ENCODE peak calls at places on chromosomes 3 and 15, in five cellular contexts. O is Panc1, S is neural crest cell, A is GM23338, M is GM12865. T is an unnamed sample.

GRCh38 chr15:75663931-75664421 is 16.3 kb downstream of the SNX33 start:
- DNase-seq in O (no peak), S (no peak), A (no peak), M (no peak), T (no peak)

GRCh38 chr15:90212221-90213079 is 11.3 kb downstream of the SEMA4B start:
- DNase-seq in O (no peak), S (no peak), A (no peak), M (no peak), T (no peak)

GRCh38 chr3:127820871-127821853 is 1.2 kb downstream of the MGLL start:
- DNase-seq in O (no peak), S (no peak), A (no peak), M (peak), T (peak)

GRCh38 chr15:32112101-32112500 is 81.8 kb downstream of the CHRNA7 start:
- DNase-seq in O (no peak), S (no peak), A (no peak), M (no peak), T (no peak)

GRCh38 chr3:12536423-12536822 is 8.9 kb downstream of the MKRN2OS start:
- DNase-seq in O (no peak), S (no peak), A (no peak), M (no peak), T (peak)

GRCh38 chr15:33188654-33189257 is 5.8 kb downstream of the FMN1 start:
- DNase-seq in O (no peak), S (no peak), A (no peak), M (peak), T (no peak)

GRCh38 chr15:60614862-60615771 is 136.2 kb upstream of the ICE2 start:
- DNase-seq in O (no peak), S (no peak), A (peak), M (no peak), T (no peak)

GRCh38 chr15:72970965-72971746 is 81.1 kb upstream of the NEO1 start:
- DNase-seq in O (no peak), S (no peak), A (no peak), M (no peak), T (peak)

GRCh38 chr15:77744398-77744797 is 111.7 kb upstream of the LINGO1 start:
- DNase-seq in O (no peak), S (no peak), A (no peak), M (no peak), T (no peak)

GRCh38 chr3:101217458-101217849 is 102.9 kb downstream of the IMPG2 start:
- DNase-seq in O (no peak), S (no peak), A (no peak), M (no peak), T (no peak)

GRCh38 chr3:129526121-129526900 is 2.1 kb upstream of the RHO start:
- DNase-seq in O (no peak), S (no peak), A (no peak), M (peak), T (no peak)

GRCh38 chr3:157436583-157437300 is at the start of gene PTX3:
- DNase-seq in O (no peak), S (peak), A (peak), M (no peak), T (peak)

DNA sequence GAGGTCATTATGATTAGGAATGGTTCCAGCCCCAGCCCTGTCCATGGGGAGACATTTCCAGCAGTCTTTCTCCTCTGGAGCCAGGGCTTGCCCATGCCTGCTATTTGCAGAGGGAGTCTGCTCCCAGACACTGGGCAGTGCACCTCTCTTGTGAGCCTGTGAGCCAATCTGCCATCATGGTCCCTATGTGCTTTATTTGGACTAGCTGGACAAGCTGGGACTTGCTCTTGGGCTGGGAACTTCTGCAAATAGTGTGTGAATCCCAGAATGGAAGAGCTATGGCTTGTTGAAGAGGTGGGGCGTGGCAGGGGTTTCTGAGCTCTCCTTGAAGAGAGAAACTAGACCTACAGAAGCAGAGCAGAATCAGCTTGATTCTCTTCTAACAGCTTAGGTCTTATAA is 53.7 kb upstream of the KY start:
- DNase-seq in O (no peak), S (no peak), A (no peak), M (no peak), T (no peak)
- TF ChIP-seq CTCF in O (no peak), S (no peak), A (no peak), M (no peak), T (no peak)

DNA sequence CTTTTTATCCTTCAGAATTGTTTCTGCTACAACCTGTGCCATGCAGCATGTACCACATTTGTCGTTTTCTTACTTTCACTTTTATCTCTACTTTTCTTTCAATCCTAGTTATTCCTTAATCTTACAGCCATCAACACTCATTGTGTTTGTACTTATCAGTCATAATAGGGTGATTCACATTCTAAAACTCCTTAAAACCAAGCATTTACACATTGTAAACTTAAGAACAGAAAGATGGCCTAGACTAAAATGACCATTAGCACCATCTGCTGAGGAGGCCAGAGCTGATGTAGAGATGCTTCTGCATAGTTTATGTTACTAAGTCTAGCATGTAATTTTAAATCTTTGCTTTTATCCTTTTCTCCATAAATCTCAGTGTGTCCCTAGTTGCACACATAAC is 25.5 kb downstream of the EIF2AK4 start:
- DNase-seq in O (no peak), S (no peak), A (no peak), M (no peak), T (peak)
- TF ChIP-seq CTCF in O (no peak), S (no peak), A (no peak), M (no peak), T (no peak)

GRCh38 chr3:177358085-177358967 is 161.0 kb upstream of the TBL1XR1 start:
- DNase-seq in O (peak), S (peak), A (peak), M (peak), T (peak)

GRCh38 chr3:177361042-177361938 is 164.0 kb upstream of the TBL1XR1 start:
- DNase-seq in O (no peak), S (no peak), A (no peak), M (peak), T (no peak)

GRCh38 chr3:177357352-177358084 is 160.2 kb upstream of the TBL1XR1 start:
- DNase-seq in O (peak), S (no peak), A (peak), M (peak), T (peak)

GRCh38 chr3:177358968-177359600 is 161.8 kb upstream of the TBL1XR1 start:
- DNase-seq in O (peak), S (peak), A (peak), M (peak), T (peak)

DNA sequence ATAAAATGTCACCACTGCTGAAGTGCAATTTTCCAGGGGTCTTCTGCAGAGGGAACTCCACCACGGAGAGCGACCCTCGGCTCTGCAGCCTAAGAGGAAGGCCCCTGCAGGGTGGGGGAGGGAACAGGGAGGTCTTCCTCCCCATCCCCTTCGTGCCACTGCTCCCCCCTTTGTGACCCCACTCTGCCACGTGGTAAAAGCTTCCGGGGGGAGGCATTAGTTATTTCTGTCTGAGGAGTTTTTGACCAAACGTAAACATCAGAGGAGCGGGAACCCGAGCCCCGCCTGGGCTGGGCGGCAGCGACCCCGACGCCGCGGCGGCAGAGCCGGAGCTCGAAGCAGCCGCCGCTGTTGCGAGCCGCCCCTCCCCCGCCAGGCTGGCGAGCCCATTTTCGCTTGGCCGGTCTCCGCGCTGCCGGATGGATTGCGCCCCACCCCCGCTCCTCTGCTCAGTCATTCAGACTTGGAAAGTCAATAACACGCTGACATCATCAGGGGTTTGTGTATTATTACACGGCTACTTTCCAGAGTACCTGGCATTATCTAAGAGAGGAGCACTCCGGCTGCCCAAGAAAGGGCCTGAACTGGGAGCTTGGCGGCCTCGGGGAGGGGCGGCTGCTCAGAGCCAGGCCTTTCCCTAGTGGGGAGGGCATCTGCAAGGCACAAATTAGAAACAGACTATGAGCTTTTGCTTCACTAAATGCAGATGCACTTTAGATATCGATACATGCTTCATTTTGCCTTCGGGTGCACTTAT is 162.5 kb upstream of the TBL1XR1 start:
- DNase-seq in O (peak), S (peak), A (peak), M (peak), T (peak)
- TF ChIP-seq CTCF in O (no peak), S (no peak), A (no peak), M (no peak), T (no peak)

DNA sequence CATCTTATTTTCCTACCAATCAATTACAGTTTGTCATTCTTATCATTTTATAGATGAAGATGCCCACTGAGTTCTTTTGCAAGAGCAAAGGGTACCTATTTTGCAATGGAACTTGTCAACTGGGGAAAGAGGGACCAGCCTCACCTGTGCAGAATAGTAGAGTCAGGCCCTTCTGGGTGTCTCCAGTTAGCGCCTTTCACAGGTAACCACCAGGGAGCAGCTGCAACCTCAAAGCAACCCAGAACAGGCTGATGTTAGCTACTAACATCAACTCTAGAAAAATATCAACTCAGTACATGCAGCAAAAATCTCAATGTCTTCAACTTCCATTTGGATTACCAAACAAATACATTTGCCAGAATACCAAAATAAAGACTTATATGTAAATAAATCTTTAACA is 47.1 kb downstream of the SUMF1 start:
- DNase-seq in O (no peak), S (no peak), A (peak), M (no peak), T (no peak)
- TF ChIP-seq CTCF in O (no peak), S (no peak), A (peak), M (no peak), T (no peak)